ENCODE peak calls at places on chromosomes 4 and X, in seven cellular contexts. O is IMR-90, K is mesenchymal stem cell, H is H1, A is neuronal stem cell, L is mesendoderm, S is trophoblast cell. P is an unnamed sample.

GRCh38 chr4:95761441-95761840 is 78.5 kb upstream of the PDHA2 start:
- DNase-seq in O (peak), L (peak), K (peak), H (no peak), A (no peak), S (peak), P (no peak)

GRCh38 chr4:134905061-134905460 is 703.5 kb upstream of the PABPC4L start:
- DNase-seq in O (no peak), K (no peak), L (peak), A (no peak), S (no peak), H (no peak), P (no peak)

GRCh38 chr4:20395160-20395773 is 143.6 kb downstream of the SLIT2 start:
- DNase-seq in H (peak), L (peak), A (peak), S (peak), K (peak), O (peak), P (peak)

GRCh38 chr4:183333202-183333601 is 11.0 kb upstream of the CLDN24 start:
- DNase-seq in A (no peak), H (no peak), L (no peak), S (no peak), K (no peak), O (no peak), P (no peak)

GRCh38 chrX:84248226-84248625 is 60.2 kb upstream of the RPS6KA6 start:
- DNase-seq in L (no peak), S (no peak), K (peak), H (no peak), O (peak), A (no peak), P (no peak)

GRCh38 chr4:100188829-100189228 is 1.4 kb downstream of the DDIT4L start:
- DNase-seq in O (no peak), S (no peak), A (no peak), K (no peak), H (no peak), L (no peak), P (no peak)

GRCh38 chrX:9845574-9845948 is 59.3 kb downstream of the SHROOM2 start:
- DNase-seq in A (no peak), O (peak), K (peak), S (peak), L (no peak), H (no peak), P (no peak)

GRCh38 chrX:150547511-150548115 is 20.8 kb upstream of the MTM1 start:
- DNase-seq in L (peak), H (no peak), K (peak), A (no peak), O (no peak), S (peak), P (peak)

GRCh38 chr4:99762728-99763127 is 53.9 kb upstream of the DAPP1 start:
- DNase-seq in L (no peak), A (no peak), H (no peak), K (no peak), O (no peak), S (no peak), P (no peak)

GRCh38 chr4:173218411-173219125 is 50.0 kb downstream of the GALNT7 start:
- DNase-seq in H (no peak), K (peak), O (peak), S (no peak), A (no peak), L (peak), P (no peak)

GRCh38 chr4:102390438-102390837 is 45.2 kb upstream of the SLC39A8 start:
- DNase-seq in A (no peak), L (no peak), S (no peak), K (peak), O (no peak), H (no peak), P (no peak)

GRCh38 chrX:47662144-47662657 is 3.2 kb upstream of the UXT start:
- DNase-seq in L (peak), S (peak), K (peak), A (no peak), O (peak), H (no peak), P (no peak)

GRCh38 chr4:183905081-183905592 is at the start of gene STOX2:
- DNase-seq in S (peak), L (peak), O (peak), A (peak), K (peak), H (no peak), P (peak)

GRCh38 chr4:85024671-85025070 is 58.2 kb upstream of the WDFY3 start:
- DNase-seq in O (no peak), S (no peak), L (no peak), K (no peak), A (no peak), H (no peak), P (no peak)

GRCh38 chr4:72312032-72312650 is 256.9 kb downstream of the ADAMTS3 start:
- DNase-seq in S (peak), H (no peak), K (peak), L (peak), O (peak), A (peak), P (peak)

GRCh38 chr4:54482529-54482961 is 175.2 kb upstream of the KIT start:
- DNase-seq in A (no peak), L (peak), H (no peak), K (peak), S (no peak), O (peak), P (no peak)

GRCh38 chr4:74158561-74159396 is 861 bp downstream of the MTHFD2L start:
- DNase-seq in A (no peak), K (peak), L (peak), H (no peak), O (peak), S (no peak), P (no peak)

GRCh38 chr4:156941940-156942548 is 29.6 kb downstream of the PDGFC start:
- DNase-seq in O (peak), L (peak), S (peak), A (peak), K (peak), H (peak), P (peak)

GRCh38 chrX:130186645-130187044 is 14.9 kb downstream of the RAB33A start:
- DNase-seq in H (no peak), S (no peak), L (no peak), K (no peak), A (no peak), O (no peak), P (no peak)

GRCh38 chr4:19993222-19993621 is 258.5 kb upstream of the SLIT2 start:
- DNase-seq in A (no peak), L (no peak), K (no peak), H (no peak), S (no peak), O (no peak), P (no peak)

GRCh38 chrX:154840856-154841255 is 6.4 kb upstream of the SMIM9 start:
- DNase-seq in A (no peak), S (peak), L (peak), O (peak), H (no peak), K (peak), P (no peak)

GRCh38 chr4:138161351-138161750 is 80.8 kb downstream of the SLC7A11 start:
- DNase-seq in S (no peak), L (no peak), O (no peak), A (no peak), K (no peak), H (no peak), P (no peak)

GRCh38 chr4:55312491-55313101 is 33.4 kb upstream of the SRD5A3 start:
- DNase-seq in S (peak), A (no peak), K (peak), O (peak), H (peak), L (peak), P (peak)

GRCh38 chrX:153766098-153766817 is 2.2 kb downstream of the PLXNB3 start:
- DNase-seq in L (peak), K (peak), S (no peak), O (peak), A (no peak), H (no peak), P (peak)

GRCh38 chr4:176791591-176792347 is 953 bp downstream of the VEGFC start:
- DNase-seq in S (no peak), H (no peak), O (peak), K (peak), L (peak), A (peak), P (peak)

GRCh38 chr4:139913398-139913990 is 240.5 kb downstream of the MAML3 start:
- DNase-seq in O (peak), K (no peak), A (no peak), S (no peak), L (no peak), H (no peak), P (no peak)

GRCh38 chr4:84565951-84566350 is 17.0 kb upstream of the CDS1 start:
- DNase-seq in O (no peak), S (no peak), A (no peak), K (no peak), H (no peak), L (no peak), P (peak)

GRCh38 chr4:41661447-41662076 is 87.0 kb downstream of the PHOX2B start:
- DNase-seq in A (peak), K (peak), H (no peak), S (peak), L (peak), O (peak), P (peak)

GRCh38 chrX:47489507-47490275 is 6.7 kb upstream of the ZNF41 start:
- DNase-seq in O (no peak), K (no peak), S (no peak), L (no peak), A (no peak), H (no peak), P (no peak)

GRCh38 chrX:149691794-149692193 is 20.1 kb upstream of the MAGEA11 start:
- DNase-seq in K (no peak), A (no peak), H (no peak), O (no peak), S (no peak), L (no peak), P (no peak)

GRCh38 chrX:97074400-97074799 is 190.7 kb downstream of the RPA4 start:
- DNase-seq in H (no peak), L (no peak), S (no peak), K (no peak), A (no peak), O (peak), P (no peak)

GRCh38 chr4:185256444-185256843 is 47.0 kb downstream of the SNX25 start:
- DNase-seq in L (peak), H (no peak), A (no peak), S (no peak), K (peak), O (peak), P (no peak)

GRCh38 chrX:41265615-41266014 is 68.3 kb upstream of the DDX3X start:
- DNase-seq in S (peak), O (peak), A (no peak), L (no peak), H (no peak), K (no peak), P (no peak)

GRCh38 chrX:17829526-17829925 is 31.6 kb downstream of the RAI2 start:
- DNase-seq in S (no peak), H (no peak), L (no peak), O (no peak), A (no peak), K (no peak), P (no peak)

GRCh38 chr4:61938250-61938846 is 738.2 kb downstream of the ADGRL3 start:
- DNase-seq in O (no peak), L (peak), S (no peak), A (no peak), H (no peak), K (peak), P (peak)

GRCh38 chr4:173414456-173414855 is 15.5 kb upstream of the SCRG1 start:
- DNase-seq in A (no peak), O (no peak), H (no peak), S (no peak), K (no peak), L (no peak), P (no peak)

GRCh38 chr4:145409393-145409792 is 72.3 kb upstream of the SMAD1 start:
- DNase-seq in O (no peak), S (no peak), L (no peak), H (no peak), A (no peak), K (no peak), P (no peak)

GRCh38 chr4:145404754-145405153 is 76.9 kb upstream of the SMAD1 start:
- DNase-seq in O (no peak), K (no peak), A (peak), S (no peak), L (no peak), H (no peak), P (no peak)

GRCh38 chr4:145406970-145407369 is 74.7 kb upstream of the SMAD1 start:
- DNase-seq in O (no peak), S (no peak), H (no peak), A (no peak), K (no peak), L (no peak), P (no peak)
- H2BK120ac ChIP-seq in O (no peak), S (no peak), H (no peak), A (no peak), K (no peak), L (no peak), P (no peak)

GRCh38 chr4:7395635-7396034 is 39.1 kb downstream of the PSAPL1 start:
- DNase-seq in O (no peak), K (no peak), A (no peak), S (no peak), L (no peak), H (no peak), P (peak)

GRCh38 chr4:7398104-7398423 is 36.7 kb downstream of the PSAPL1 start:
- DNase-seq in O (peak), H (no peak), L (no peak), K (peak), S (no peak), A (no peak), P (no peak)

GRCh38 chr4:7396186-7396585 is 38.5 kb downstream of the PSAPL1 start:
- DNase-seq in O (no peak), A (no peak), K (no peak), H (no peak), L (no peak), S (no peak), P (peak)

GRCh38 chr4:7398788-7399432 is 35.8 kb downstream of the PSAPL1 start:
- DNase-seq in A (no peak), L (no peak), O (no peak), H (no peak), S (no peak), K (no peak), P (peak)

GRCh38 chr4:7397206-7398103 is 37.3 kb downstream of the PSAPL1 start:
- DNase-seq in S (no peak), L (no peak), A (no peak), H (no peak), K (no peak), O (peak), P (peak)
- H3K9ac ChIP-seq in S (no peak), L (no peak), A (peak), H (no peak), K (no peak), O (no peak), P (no peak)

GRCh38 chr4:145546556-145546955 is 64.9 kb downstream of the SMAD1 start:
- DNase-seq in K (peak), H (no peak), A (no peak), O (no peak), S (no peak), L (no peak), P (no peak)
- H2BK120ac ChIP-seq in K (no peak), H (no peak), A (no peak), O (peak), S (no peak), L (no peak), P (no peak)

DNA sequence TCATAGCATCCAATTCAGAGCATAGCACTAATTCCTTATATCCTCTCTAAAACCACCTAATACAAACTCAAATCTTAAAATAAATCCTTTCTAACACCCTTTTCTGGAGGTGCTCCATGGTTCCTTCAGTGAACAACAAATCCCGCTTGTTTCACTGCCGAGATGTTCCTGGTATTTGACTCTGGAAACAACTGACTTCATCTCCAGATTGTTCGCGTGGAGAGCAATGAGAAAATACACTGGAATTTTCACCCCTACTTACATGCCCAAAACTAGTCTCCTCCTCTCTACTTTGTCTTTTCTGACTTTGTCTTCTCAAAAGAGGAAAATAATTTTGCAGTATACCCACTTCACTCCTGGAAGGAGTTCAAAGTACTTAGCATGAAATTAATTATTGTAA is 129.0 kb downstream of the PLS3 start:
- DNase-seq in H (no peak), O (peak), S (no peak), A (no peak), L (peak), K (no peak), P (no peak)
- H3K9ac ChIP-seq in H (no peak), O (no peak), S (no peak), A (no peak), L (no peak), K (peak), P (no peak)

P was measured in H9.